ENCODE peak calls at places on chromosomes 12 and 14, in five cellular contexts. P is A549, U is ovary, L is tibial nerve, S is HCT116. T is an unnamed sample.

GRCh38 chr14:73741386-73741875 is 27.2 kb upstream of the PNMA1 start:
- DNase-seq in U (peak), L (peak), S (no peak), P (peak), T (peak)

GRCh38 chr14:54435500-54435981 is 5.6 kb downstream of the CNIH1 start:
- DNase-seq in U (no peak), P (no peak), S (no peak), L (no peak), T (peak)

GRCh38 chr12:46523863-46524770 is 151.5 kb upstream of the SLC38A2 start:
- DNase-seq in U (no peak), S (peak), L (no peak), P (peak), T (peak)

GRCh38 chr14:34857689-34858449 is 17.3 kb downstream of the BAZ1A start:
- DNase-seq in L (no peak), U (no peak), P (no peak), S (no peak), T (no peak)

GRCh38 chr14:101451166-101451565 is 110.1 kb upstream of the DIO3 start:
- DNase-seq in S (no peak), L (no peak), U (no peak), P (no peak), T (no peak)

GRCh38 chr14:55347040-55347439 is 64.6 kb downstream of the ATG14 start:
- DNase-seq in S (no peak), P (no peak), L (no peak), U (no peak), T (no peak)

GRCh38 chr14:77098470-77099353 is 654 bp downstream of the CIPC start:
- DNase-seq in U (peak), P (no peak), L (peak), S (no peak), T (peak)

GRCh38 chr12:89883630-89884364 is 175.2 kb upstream of the ATP2B1 start:
- DNase-seq in P (no peak), S (no peak), U (no peak), L (no peak), T (no peak)

GRCh38 chr12:32235251-32235650 is 128.6 kb downstream of the BICD1 start:
- DNase-seq in U (no peak), P (no peak), S (no peak), L (no peak), T (no peak)

GRCh38 chr12:125140918-125141573 is 75.8 kb downstream of the AACS start:
- DNase-seq in U (no peak), S (peak), L (no peak), P (peak), T (no peak)

GRCh38 chr14:101834387-101835165 is 73.1 kb downstream of the PPP2R5C start:
- DNase-seq in U (no peak), S (no peak), P (peak), L (no peak), T (no peak)

GRCh38 chr14:55877942-55878341 is 240.3 kb upstream of the PELI2 start:
- DNase-seq in L (no peak), S (no peak), P (no peak), U (no peak), T (no peak)

GRCh38 chr14:105937253-105938054 is 411.1 kb downstream of the TMEM121 start:
- DNase-seq in P (no peak), S (no peak), L (no peak), U (no peak), T (no peak)

GRCh38 chr12:107670999-107671643 is 14.5 kb upstream of the PWP1 start:
- DNase-seq in L (no peak), U (no peak), S (peak), P (peak), T (peak)

GRCh38 chr12:68264864-68265256 is 11.5 kb upstream of the IL22 start:
- DNase-seq in U (no peak), L (no peak), P (no peak), S (no peak), T (no peak)

GRCh38 chr14:104094709-104095425 is 9.4 kb downstream of the ASPG start:
- DNase-seq in P (peak), L (peak), S (no peak), U (peak), T (peak)

GRCh38 chr14:42192659-42193425 is 586.2 kb downstream of the LRFN5 start:
- DNase-seq in L (no peak), P (peak), S (peak), U (no peak), T (no peak)

GRCh38 chr12:29782285-29782820 is 1.4 kb downstream of the TMTC1 start:
- DNase-seq in U (no peak), P (no peak), L (peak), S (no peak), T (no peak)

GRCh38 chr12:66144796-66145754 is 14.5 kb upstream of the LLPH start:
- DNase-seq in P (peak), S (peak), L (peak), U (peak), T (peak)

GRCh38 chr14:69345402-69345801 is 52.7 kb downstream of the ERH start:
- DNase-seq in S (no peak), L (no peak), P (no peak), U (no peak), T (no peak)

GRCh38 chr14:35122696-35123387 is 490 bp downstream of the PRORP start:
- DNase-seq in U (no peak), S (no peak), L (no peak), P (no peak), T (peak)

GRCh38 chr14:75723716-75724115 is 62.7 kb downstream of the TTLL5 start:
- DNase-seq in S (no peak), L (no peak), P (no peak), U (no peak), T (no peak)

GRCh38 chr14:61350871-61351270 is 29.5 kb downstream of the PRKCH start:
- DNase-seq in S (no peak), P (no peak), U (no peak), L (no peak), T (no peak)

GRCh38 chr14:70871863-70872677 is 35.2 kb upstream of the PCNX1 start:
- DNase-seq in L (no peak), P (no peak), U (no peak), S (no peak), T (no peak)

GRCh38 chr14:92783813-92784431 is 10.2 kb upstream of the GOLGA5 start:
- DNase-seq in S (peak), U (peak), P (peak), L (peak), T (peak)

GRCh38 chr12:71958993-71959588 is 20.4 kb downstream of the TPH2 start:
- DNase-seq in S (no peak), P (no peak), L (no peak), U (no peak), T (no peak)

GRCh38 chr12:19222566-19222965 is 93.0 kb downstream of the PLEKHA5 start:
- DNase-seq in P (no peak), U (no peak), L (no peak), S (no peak), T (no peak)

GRCh38 chr14:57657487-57657886 is 163.8 kb upstream of the CCDC198 start:
- DNase-seq in P (no peak), L (no peak), U (no peak), S (no peak), T (no peak)

GRCh38 chr12:27104546-27104945 is 22.2 kb upstream of the C12orf71 start:
- DNase-seq in L (no peak), S (no peak), U (no peak), P (no peak), T (no peak)

GRCh38 chr12:12776261-12776660 is 9.2 kb upstream of the APOLD1 start:
- DNase-seq in S (no peak), P (no peak), U (no peak), L (no peak), T (no peak)

GRCh38 chr12:19915392-19916192 is 452.7 kb upstream of the PDE3A start:
- DNase-seq in S (peak), U (no peak), L (peak), P (peak), T (peak)

GRCh38 chr12:103336940-103337339 is 158.8 kb downstream of the C12orf42 start:
- DNase-seq in S (no peak), P (no peak), L (no peak), U (no peak), T (no peak)

GRCh38 chr14:102317564-102318248 is 1.8 kb upstream of the ZNF839 start:
- DNase-seq in L (no peak), U (no peak), S (no peak), P (peak), T (peak)

GRCh38 chr12:15979096-15980091 is 68.3 kb downstream of the DERA start:
- DNase-seq in U (no peak), P (peak), S (no peak), L (no peak), T (peak)

GRCh38 chr14:54364555-54365415 is 32.0 kb upstream of the CDKN3 start:
- DNase-seq in U (no peak), S (no peak), L (peak), P (no peak), T (no peak)

GRCh38 chr14:37091651-37092050 is 80.8 kb downstream of the SLC25A21 start:
- DNase-seq in P (no peak), L (no peak), U (no peak), S (no peak), T (no peak)

GRCh38 chr12:57087689-57088441 is 1.0 kb upstream of the NAB2 start:
- DNase-seq in U (peak), L (peak), S (peak), P (peak), T (peak)

GRCh38 chr12:57089259-57090245 is 638 bp downstream of the NAB2 start:
- DNase-seq in P (no peak), U (peak), L (peak), S (no peak), T (peak)

GRCh38 chr12:57088442-57089258 is at the start of gene NAB2:
- DNase-seq in U (peak), L (peak), S (peak), P (peak), T (peak)

GRCh38 chr12:57086951-57087688 is 1.8 kb upstream of the NAB2 start:
- DNase-seq in S (peak), L (peak), P (peak), U (peak), T (peak)

DNA sequence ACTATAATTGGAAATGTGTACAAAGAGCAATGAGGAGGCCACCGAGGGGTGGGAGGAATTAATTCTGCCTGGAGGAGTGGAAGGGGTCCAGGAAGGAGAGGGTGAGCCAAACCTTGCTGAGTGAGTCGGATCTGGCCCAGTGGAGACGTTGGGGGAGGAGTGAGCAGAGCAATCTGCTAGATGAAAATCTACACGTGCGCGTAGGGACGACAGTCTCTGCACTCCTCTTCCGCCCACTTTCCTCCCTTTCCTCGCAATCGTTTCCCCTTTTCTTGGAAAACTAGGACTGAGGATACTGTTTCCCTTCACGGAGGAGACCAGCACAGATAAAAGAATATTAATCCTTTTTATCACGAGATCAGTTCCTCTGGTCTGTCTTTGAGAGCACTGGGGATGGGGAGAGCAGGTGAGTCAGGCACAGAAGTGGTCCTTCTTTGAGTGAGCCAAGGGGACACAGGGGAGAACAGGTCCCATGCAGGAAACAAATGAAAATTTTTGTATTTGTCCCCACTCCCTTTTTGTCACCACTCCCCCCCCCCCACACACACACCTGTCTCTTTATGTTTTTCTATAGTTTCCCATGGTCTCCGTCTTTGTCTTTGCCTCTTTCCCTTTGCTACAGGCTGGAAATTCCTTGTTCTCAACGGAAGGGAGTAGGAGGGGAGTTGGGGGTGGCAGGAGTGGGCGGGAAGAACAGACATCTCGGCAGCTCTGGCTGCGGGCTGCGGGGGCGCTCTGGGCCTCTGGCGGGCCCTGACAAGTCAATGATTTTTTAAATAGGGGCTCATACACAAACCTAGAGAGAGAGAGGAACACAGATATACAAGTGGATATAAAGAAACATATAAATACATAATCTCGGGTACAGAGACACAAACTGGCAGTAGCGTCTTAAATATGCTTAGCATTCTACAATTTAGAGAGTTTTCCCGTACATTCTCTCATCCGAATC is 2.6 kb upstream of the NAB2 start:
- DNase-seq in P (peak), L (peak), S (no peak), U (peak), T (peak)
- TF ChIP-seq POLR2A in P (no peak), L (no peak), S (no peak), U (no peak), T (no peak)

GRCh38 chr12:51406859-51407258 is 15.7 kb upstream of the GALNT6 start:
- DNase-seq in U (no peak), L (no peak), S (no peak), P (no peak), T (no peak)

GRCh38 chr12:51404627-51405026 is 13.4 kb upstream of the GALNT6 start:
- DNase-seq in P (no peak), S (no peak), L (no peak), U (no peak), T (no peak)

GRCh38 chr12:51407604-51408003 is 16.4 kb upstream of the GALNT6 start:
- DNase-seq in L (no peak), P (no peak), S (no peak), U (no peak), T (no peak)

GRCh38 chr12:51405801-51406207 is 14.6 kb upstream of the GALNT6 start:
- DNase-seq in S (no peak), P (no peak), L (no peak), U (no peak), T (no peak)

GRCh38 chr12:51406299-51406698 is 15.1 kb upstream of the GALNT6 start:
- DNase-seq in S (no peak), U (no peak), P (no peak), L (no peak), T (no peak)
- TF ChIP-seq POLR2A in S (no peak), U (no peak), P (no peak), L (no peak), T (no peak)

DNA sequence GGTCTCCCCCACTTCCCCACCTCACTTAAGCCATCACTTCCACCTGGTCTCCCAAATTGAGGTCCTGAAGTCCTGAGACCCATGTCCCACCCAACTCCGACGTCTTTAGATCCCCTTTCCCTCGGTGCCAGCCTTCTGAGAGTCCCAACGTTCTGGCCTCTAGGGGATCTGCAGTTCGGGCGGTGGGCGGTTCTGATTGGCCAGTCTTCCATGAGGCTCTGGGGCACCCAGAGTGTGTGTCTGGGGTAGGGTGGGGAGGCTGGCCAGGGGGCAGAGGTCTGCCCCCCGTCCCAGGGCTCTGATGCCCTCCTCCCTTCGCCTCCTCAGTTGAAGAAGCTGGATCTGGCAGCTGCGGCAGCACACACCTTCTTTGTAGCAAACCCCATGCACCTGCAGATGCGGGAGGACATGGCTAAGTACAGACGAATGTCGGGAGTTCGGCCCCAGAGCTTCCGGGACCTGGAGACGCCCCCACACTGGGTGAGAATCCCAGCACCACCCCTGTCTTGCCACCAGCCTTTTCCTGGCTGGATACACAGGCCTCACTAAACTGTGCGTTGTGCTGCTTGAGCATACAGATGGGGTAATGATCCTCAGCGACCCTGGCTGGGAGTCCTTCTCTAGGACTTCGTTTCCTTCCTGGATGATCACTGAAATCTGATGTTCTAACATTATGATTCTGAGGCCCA is 1.5 kb downstream of the P3H3 start:
- DNase-seq in L (no peak), S (peak), P (peak), U (no peak), T (no peak)
- TF ChIP-seq POLR2A in L (no peak), S (no peak), P (peak), U (no peak), T (no peak)

GRCh38 chr12:110109037-110109836 is 14.9 kb upstream of the IFT81 start:
- DNase-seq in U (peak), S (no peak), P (peak), L (peak), T (no peak)
- TF ChIP-seq POLR2A in U (peak), S (no peak), P (no peak), L (no peak), T (no peak)

GRCh38 chr14:21203470-21204166 is 47.8 kb upstream of the OR5AU1 start:
- DNase-seq in P (no peak), L (no peak), S (no peak), U (no peak), T (no peak)

GRCh38 chr14:21206753-21207684 is 51.2 kb upstream of the OR5AU1 start:
- DNase-seq in U (no peak), P (no peak), S (no peak), L (no peak), T (no peak)

GRCh38 chr14:21205026-21205677 is 49.3 kb upstream of the OR5AU1 start:
- DNase-seq in L (no peak), S (no peak), P (no peak), U (no peak), T (no peak)

GRCh38 chr14:21204167-21205025 is 48.5 kb upstream of the OR5AU1 start:
- DNase-seq in S (no peak), U (no peak), L (no peak), P (no peak), T (no peak)

DNA sequence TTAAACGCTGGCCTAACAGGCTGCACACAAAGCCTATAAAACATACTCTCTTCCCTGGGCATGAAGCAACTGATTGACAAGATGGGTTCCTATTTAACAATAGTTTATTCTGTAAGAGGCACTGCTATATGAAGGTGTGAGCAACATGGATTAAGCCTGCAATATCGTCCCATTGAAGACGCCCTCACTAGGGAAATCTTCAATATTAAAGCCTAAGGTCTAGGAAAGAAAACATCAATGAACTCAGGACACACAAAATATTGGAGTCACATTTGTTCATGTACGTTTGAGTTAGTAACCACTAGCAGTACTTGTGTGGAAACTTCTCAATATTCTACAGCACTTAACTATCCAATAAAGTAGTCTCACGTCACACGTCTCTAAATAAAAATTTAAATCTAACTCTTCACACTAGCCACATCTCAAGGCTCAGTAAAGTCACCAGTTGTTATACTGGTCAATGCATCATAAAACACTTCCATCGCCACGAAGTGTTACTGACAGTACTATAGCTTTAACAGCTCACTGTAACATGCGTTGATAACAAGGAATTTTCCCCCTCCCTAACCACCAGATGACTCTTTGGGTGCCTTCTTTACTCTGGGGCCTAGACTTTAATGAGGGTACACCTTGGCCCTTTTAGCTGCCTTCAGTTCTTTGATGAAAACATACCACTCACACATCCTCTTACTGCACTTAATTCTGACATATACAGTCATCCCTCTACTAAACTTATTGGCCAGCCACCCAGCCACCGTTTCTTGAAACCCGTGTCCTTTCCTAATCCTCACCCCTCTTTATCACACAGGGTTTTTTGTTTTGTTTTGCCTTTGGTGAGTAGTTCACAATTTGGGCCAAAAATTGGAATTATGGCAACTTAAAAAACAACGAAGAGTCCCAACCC is 50.1 kb upstream of the OR5AU1 start:
- DNase-seq in P (no peak), S (no peak), U (no peak), L (no peak), T (no peak)
- TF ChIP-seq POLR2A in P (no peak), S (no peak), U (no peak), L (no peak), T (no peak)

GRCh38 chr12:53214687-53215455 is 7.8 kb upstream of the ITGB7 start:
- DNase-seq in U (no peak), P (no peak), S (no peak), L (no peak), T (no peak)
- TF ChIP-seq POLR2A in U (no peak), P (no peak), S (no peak), L (no peak), T (no peak)

GRCh38 chr12:119178544-119179334 is at the start of gene HSPB8:
- DNase-seq in L (peak), U (peak), P (peak), S (peak), T (no peak)
- TF ChIP-seq POLR2A in L (peak), U (peak), P (peak), S (no peak), T (no peak)

GRCh38 chr12:122078141-122079037 is at the start of gene MLXIP:
- DNase-seq in L (peak), P (peak), S (peak), U (peak), T (peak)
- TF ChIP-seq POLR2A in L (peak), P (peak), S (peak), U (peak), T (peak)

GRCh38 chr12:122021822-122022392 is at the start of gene BCL7A:
- DNase-seq in P (peak), U (peak), S (peak), L (peak), T (peak)
- TF ChIP-seq POLR2A in P (peak), U (peak), S (no peak), L (peak), T (peak)

T was measured in erythroblast.